ENCODE peak calls at places on chromosome 19, in four cellular contexts. G, S, Z and E are unnamed samples.
A peak's percentile ranks its signal among the peaks of the same experiment; 100 is the strongest.

GRCh38 chr19:48603449-48603848 is 3.1 kb upstream of the SPACA4 start:
- DNase-seq in Z (no peak), S (no peak), G (no peak), E (no peak)

GRCh38 chr19:52995711-52996110 is 18.0 kb upstream of the ERVV-1 start:
- DNase-seq in S (no peak), Z (no peak), G (no peak), E (no peak)

GRCh38 chr19:2546128-2547032 is 70.5 kb downstream of the GADD45B start:
- DNase-seq in S (peak; percentile 88), G (peak; percentile 62), Z (peak; percentile 70), E (no peak)

GRCh38 chr19:315811-316210 is 24.6 kb upstream of the PLPP2 start:
- DNase-seq in G (no peak), S (no peak), Z (no peak), E (no peak)

GRCh38 chr19:8423821-8424223 is 10.7 kb downstream of the MARCHF2 start:
- DNase-seq in G (peak; percentile 97), Z (peak; percentile 96), S (peak; percentile 37), E (peak; percentile 65)

GRCh38 chr19:35710784-35711723 is 6.7 kb downstream of the ZBTB32 start:
- DNase-seq in Z (no peak), S (no peak), G (no peak), E (no peak)

GRCh38 chr19:57099199-57099661 is 20.6 kb upstream of the USP29 start:
- DNase-seq in S (peak; percentile 64), Z (no peak), G (peak; percentile 35), E (peak; percentile 39)

GRCh38 chr19:16698914-16699313 is 20.7 kb upstream of the NWD1 start:
- DNase-seq in Z (peak; percentile 21), G (no peak), S (no peak), E (no peak)

GRCh38 chr19:11581740-11582139 is 4.3 kb upstream of the ACP5 start:
- DNase-seq in Z (no peak), S (no peak), G (peak; percentile 10), E (no peak)

GRCh38 chr19:44890366-44891015 is 563 bp upstream of the TOMM40 start:
- DNase-seq in S (peak; percentile 99), Z (no peak), G (peak; percentile 99), E (peak; percentile 97)

GRCh38 chr19:3277649-3278048 is 53.2 kb downstream of the CELF5 start:
- DNase-seq in G (no peak), Z (no peak), S (no peak), E (no peak)

GRCh38 chr19:21604351-21604926 is 99.0 kb downstream of the ZNF429 start:
- DNase-seq in Z (no peak), G (no peak), S (no peak), E (peak; percentile 26)

GRCh38 chr19:35718345-35719041 is 690 bp downstream of the KMT2B start:
- DNase-seq in G (no peak), S (no peak), Z (no peak), E (no peak)

GRCh38 chr19:3494051-3494450 is 6.4 kb downstream of the DOHH start:
- DNase-seq in G (no peak), Z (no peak), S (peak; percentile 94), E (no peak)

GRCh38 chr19:58059003-58059671 is at the start of gene ZNF135:
- DNase-seq in S (peak; percentile 76), G (peak; percentile 68), Z (peak; percentile 69), E (peak; percentile 8)

GRCh38 chr19:55095260-55096060 is 19.8 kb downstream of the EPS8L1 start:
- DNase-seq in Z (no peak), G (no peak), S (no peak), E (no peak)

GRCh38 chr19:53504903-53505302 is 33.0 kb upstream of the ZNF331 start:
- DNase-seq in S (no peak), Z (no peak), G (no peak), E (no peak)

GRCh38 chr19:54096642-54097106 is 3.9 kb downstream of the OSCAR start:
- DNase-seq in S (no peak), Z (no peak), G (no peak), E (no peak)

GRCh38 chr19:44582581-44583265 is 30.6 kb upstream of the IGSF23 start:
- DNase-seq in S (no peak), G (no peak), Z (no peak), E (no peak)

GRCh38 chr19:6730153-6730804 is 7.1 kb downstream of the GPR108 start:
- DNase-seq in Z (peak; percentile 86), S (no peak), G (no peak), E (no peak)

GRCh38 chr19:46862504-46862835 is 1.7 kb downstream of the ARHGAP35 start:
- DNase-seq in Z (no peak), G (no peak), S (no peak), E (no peak)

GRCh38 chr19:13064092-13064489 is 38.6 kb downstream of the LYL1 start:
- DNase-seq in S (no peak), G (no peak), Z (no peak), E (no peak)

GRCh38 chr19:17389957-17390664 is 3.9 kb downstream of the CCDC194 start:
- DNase-seq in S (no peak), Z (no peak), G (no peak), E (no peak)

GRCh38 chr19:28635962-28636629 is 576.9 kb downstream of the UQCRFS1 start:
- DNase-seq in Z (no peak), G (no peak), S (no peak), E (no peak)

GRCh38 chr19:1259873-1260748 is 9.0 kb upstream of the CIRBP start:
- DNase-seq in Z (no peak), G (no peak), S (no peak), E (no peak)

GRCh38 chr19:55473201-55473600 is 3.2 kb upstream of the ZNF628 start:
- DNase-seq in G (no peak), S (no peak), Z (no peak), E (no peak)

GRCh38 chr19:35320285-35320706 is 8.7 kb upstream of the CD22 start:
- DNase-seq in S (no peak), G (no peak), Z (no peak), E (no peak)

GRCh38 chr19:4911786-4912672 is 2.7 kb downstream of the UHRF1 start:
- DNase-seq in S (peak; percentile 43), Z (peak; percentile 59), G (peak; percentile 99), E (no peak)

GRCh38 chr19:407501-408440 is 1.2 kb downstream of the C2CD4C start:
- DNase-seq in S (no peak), Z (no peak), G (no peak), E (no peak)

GRCh38 chr19:7637374-7638256 is 705 bp downstream of the STXBP2 start:
- DNase-seq in G (no peak), Z (no peak), S (no peak), E (no peak)

GRCh38 chr19:48975947-48976847 is 11.1 kb downstream of the FTL start:
- DNase-seq in G (no peak), Z (no peak), S (no peak), E (no peak)

GRCh38 chr19:43586346-43586745 is 9.6 kb downstream of the IRGQ start:
- DNase-seq in G (no peak), Z (no peak), S (no peak), E (peak; percentile 47)

DNA sequence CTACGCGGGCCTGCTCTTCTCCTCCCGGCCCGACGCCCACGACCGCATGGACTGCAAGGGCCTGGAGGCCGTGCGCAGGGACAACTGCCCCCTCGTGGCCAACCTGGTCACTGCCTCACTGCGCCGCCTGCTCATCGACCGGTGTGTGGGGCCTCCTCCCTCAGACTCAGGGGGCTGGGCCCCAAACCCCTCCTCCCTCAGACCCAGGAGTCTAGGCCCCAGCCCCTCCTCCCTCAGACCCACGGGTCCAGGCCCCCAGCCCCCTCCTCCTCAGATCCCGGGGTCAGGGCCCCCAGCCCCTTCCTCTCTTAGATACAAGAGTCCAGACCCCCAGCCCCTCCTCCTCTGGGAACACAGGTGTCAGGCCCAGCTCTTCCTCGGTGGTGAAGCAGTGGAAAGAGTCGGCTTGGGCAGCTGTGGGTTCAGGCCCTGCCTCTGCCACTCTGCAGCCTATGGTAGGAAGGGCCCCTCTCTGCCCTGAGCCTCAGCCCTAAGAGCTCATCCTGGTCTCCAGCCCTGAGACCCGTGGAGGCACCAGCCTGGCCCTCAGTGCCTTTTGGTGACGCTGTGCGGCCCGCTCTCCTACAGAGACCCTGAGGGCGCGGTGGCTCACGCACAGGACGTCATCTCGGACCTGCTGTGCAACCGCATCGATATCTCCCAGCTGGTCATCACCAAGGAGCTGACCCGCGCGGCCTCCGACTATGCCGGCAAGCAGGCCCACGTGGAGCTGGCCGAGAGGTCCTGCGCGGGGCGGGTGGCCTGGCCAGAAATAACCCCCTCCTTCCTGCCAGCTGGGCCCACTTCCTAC is 3.7 kb upstream of the SPIB start:
- DNase-seq in S (peak; percentile 65), G (peak; percentile 64), Z (peak; percentile 54), E (no peak)
- TF ChIP-seq CTCF in S (peak; percentile 87), G (peak; percentile 91), Z (peak; percentile 86), E (peak; percentile 78)

DNA sequence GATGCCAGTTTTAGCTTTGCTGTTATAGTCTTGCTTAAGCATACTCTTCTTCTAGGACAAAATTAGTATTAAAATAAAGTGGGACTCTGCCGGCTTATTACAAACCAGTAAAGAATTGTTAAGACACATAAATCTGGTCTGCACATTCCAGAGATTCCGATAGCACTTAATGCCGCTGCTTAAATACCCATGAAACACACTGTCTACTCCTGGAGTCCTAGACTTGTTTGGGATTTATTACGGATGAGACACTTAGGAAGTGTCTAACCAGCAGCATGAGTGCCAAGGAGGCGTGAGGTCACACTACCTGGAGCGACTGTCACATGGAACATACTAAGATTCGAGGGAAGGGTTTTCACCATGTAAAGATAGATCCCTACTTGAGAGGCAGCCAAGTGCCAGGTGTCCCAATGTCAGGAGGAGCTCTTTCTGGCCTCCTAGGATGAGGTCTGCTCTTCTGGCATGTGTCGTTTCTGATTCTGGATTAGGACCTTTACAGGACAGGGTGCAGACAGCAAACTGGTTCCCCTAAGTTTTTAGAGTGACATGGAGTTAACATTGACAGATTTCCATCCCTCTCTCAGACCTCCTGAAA is 75.2 kb downstream of the ZNF536 start:
- DNase-seq in G (no peak), Z (no peak), S (no peak), E (no peak)
- H3K4me3 ChIP-seq in G (no peak overlapping the region), Z (no peak overlapping the region), S (no peak overlapping the region), E (no peak overlapping the region)

GRCh38 chr19:15074371-15074770 is 7.6 kb upstream of the OR1I1 start:
- DNase-seq in G (no peak), S (no peak), Z (no peak), E (no peak)

GRCh38 chr19:15075801-15076200 is 6.2 kb upstream of the OR1I1 start:
- DNase-seq in Z (no peak), G (no peak), S (no peak), E (no peak)

GRCh38 chr19:15072930-15073647 is 8.9 kb upstream of the OR1I1 start:
- DNase-seq in S (no peak), G (no peak), Z (no peak), E (peak; percentile 19)
- TF ChIP-seq CTCF in S (no peak), G (no peak), Z (no peak), E (no peak)

GRCh38 chr19:18428173-18428836 is 9.1 kb downstream of the SSBP4 start:
- DNase-seq in Z (no peak), S (no peak), G (no peak), E (no peak)
- H3K4me3 ChIP-seq in Z (no peak overlapping the region), S (peak overlapping the region; percentile 69), G (no peak overlapping the region), E (no peak overlapping the region)